ENCODE peak calls at places on chromosomes 3 and 15, in five cellular contexts. M is CD4-positive, CD25-positive, alpha-beta regulatory T cell; S is thyroid gland; Q is foreskin melanocyte; Y is fibroblast of villous mesenchyme. J is an unnamed sample.

GRCh38 chr15:90765966-90766365 is 48.8 kb downstream of the BLM start:
- DNase-seq in Q (no peak), S (no peak), M (no peak), Y (no peak), J (no peak)

GRCh38 chr15:48112242-48112641 is 8.5 kb upstream of the SLC24A5 start:
- DNase-seq in S (peak; percentile 5), M (no peak), Y (peak; percentile 16), Q (no peak), J (no peak)

GRCh38 chr15:65530318-65531111 is at the start of gene HACD3:
- DNase-seq in S (peak; percentile 90), Q (peak; percentile 59), Y (peak; percentile 80), M (peak; percentile 89), J (peak; percentile 73)

GRCh38 chr3:73746610-73747009 is 121.9 kb upstream of the PDZRN3 start:
- DNase-seq in S (no peak), Q (no peak), M (no peak), Y (no peak), J (no peak)

GRCh38 chr3:197249542-197249941 is 48.9 kb downstream of the DLG1 start:
- DNase-seq in S (no peak), Y (no peak), Q (no peak), M (no peak), J (no peak)

GRCh38 chr3:159600291-159600690 is 388.3 kb upstream of the IL12A start:
- DNase-seq in M (no peak), Q (no peak), Y (no peak), S (no peak), J (no peak)

GRCh38 chr3:14413381-14414071 is 11.1 kb downstream of the SLC6A6 start:
- DNase-seq in M (no peak), S (peak; percentile 92), Q (no peak), Y (peak; percentile 64), J (no peak)

GRCh38 chr15:39095218-39095879 is 485.5 kb upstream of the THBS1 start:
- DNase-seq in M (no peak), Y (no peak), S (no peak), Q (no peak), J (no peak)

GRCh38 chr15:55277116-55277564 is 12.5 kb downstream of the RAB27A start:
- DNase-seq in Q (no peak), S (no peak), Y (peak; percentile 97), M (peak; percentile 86), J (no peak)

GRCh38 chr3:11784962-11785361 is 61.7 kb downstream of the TAMM41 start:
- DNase-seq in M (peak; percentile 79), Q (no peak), Y (peak; percentile 51), S (no peak), J (no peak)

GRCh38 chr3:99549918-99550603 is 88.3 kb upstream of the COL8A1 start:
- DNase-seq in Y (peak; percentile 42), S (no peak), Q (no peak), M (no peak), J (no peak)

GRCh38 chr15:35557544-35557943 is 11.6 kb upstream of the DPH6 start:
- DNase-seq in M (no peak), Q (no peak), S (no peak), Y (peak; percentile 67), J (peak; percentile 69)

GRCh38 chr3:48723725-48724124 is 6.7 kb upstream of the IP6K2 start:
- DNase-seq in S (no peak), M (no peak), Y (no peak), Q (no peak), J (no peak)

GRCh38 chr15:88932271-88932874 is 19.2 kb upstream of the MFGE8 start:
- DNase-seq in Q (peak; percentile 96), M (no peak), S (peak; percentile 32), Y (peak; percentile 56), J (no peak)

GRCh38 chr15:69414702-69415161 is 583 bp downstream of the KIF23 start:
- DNase-seq in S (peak; percentile 26), M (peak; percentile 23), Y (peak; percentile 86), Q (peak; percentile 85), J (peak; percentile 96)

GRCh38 chr3:36923523-36923943 is 21.3 kb downstream of the TRANK1 start:
- DNase-seq in Y (no peak), M (no peak), Q (no peak), S (no peak), J (no peak)

GRCh38 chr3:50971487-50971924 is 296.8 kb downstream of the DOCK3 start:
- DNase-seq in S (peak; percentile 26), M (peak; percentile 85), Y (peak; percentile 48), Q (peak; percentile 8), J (no peak)